ENCODE peak calls at places on chromosomes 11 and 22, in five cellular contexts. One of them, this sample, is unnamed.

GRCh38 chr11:62565100-62565802 is 8.4 kb downstream of the EEF1G start:
- DNase-seq in K562: no peak
- DNase-seq in SK-N-SH: no peak
- DNase-seq in HepG2: no peak
- DNase-seq in H1: no peak
- DNase-seq in this sample: no peak

GRCh38 chr11:65502274-65502851 is 3.5 kb downstream of the MALAT1 start:
- DNase-seq in K562: peak; percentile 22
- DNase-seq in SK-N-SH: no peak
- DNase-seq in HepG2: no peak
- DNase-seq in H1: no peak
- DNase-seq in this sample: no peak

GRCh38 chr22:46442217-46442853 is 95.1 kb downstream of the CELSR1 start:
- DNase-seq in K562: no peak
- DNase-seq in SK-N-SH: no peak
- DNase-seq in HepG2: no peak
- DNase-seq in H1: no peak
- DNase-seq in this sample: no peak

GRCh38 chr22:49784630-49784971 is 43.1 kb downstream of the BRD1 start:
- DNase-seq in K562: no peak
- DNase-seq in SK-N-SH: no peak
- DNase-seq in HepG2: no peak
- DNase-seq in H1: no peak
- DNase-seq in this sample: no peak

GRCh38 chr11:46278387-46279173 is 1.1 kb downstream of the CREB3L1 start:
- DNase-seq in K562: peak; percentile 84
- DNase-seq in SK-N-SH: peak; percentile 77
- DNase-seq in HepG2: no peak
- DNase-seq in H1: peak; percentile 92
- DNase-seq in this sample: no peak

GRCh38 chr22:38465673-38466490 is 2.0 kb upstream of the KDELR3 start:
- DNase-seq in K562: no peak
- DNase-seq in SK-N-SH: no peak
- DNase-seq in HepG2: no peak
- DNase-seq in H1: no peak
- DNase-seq in this sample: no peak

GRCh38 chr11:11769362-11769761 is 72.4 kb upstream of the USP47 start:
- DNase-seq in K562: no peak
- DNase-seq in SK-N-SH: no peak
- DNase-seq in HepG2: no peak
- DNase-seq in H1: no peak
- DNase-seq in this sample: no peak

GRCh38 chr11:112961146-112961668 is at the start of gene NCAM1:
- DNase-seq in K562: peak; percentile 32
- DNase-seq in SK-N-SH: peak; percentile 89
- DNase-seq in HepG2: peak; percentile 19
- DNase-seq in H1: peak; percentile 94
- DNase-seq in this sample: peak; percentile 67

GRCh38 chr22:20208713-20209310 is 58.0 kb upstream of the CCDC188 start:
- DNase-seq in K562: no peak
- DNase-seq in SK-N-SH: no peak
- DNase-seq in HepG2: no peak
- DNase-seq in H1: no peak
- DNase-seq in this sample: no peak

GRCh38 chr22:22400099-22400498 is 108.4 kb downstream of the ZNF280B start:
- DNase-seq in K562: no peak
- DNase-seq in SK-N-SH: no peak
- DNase-seq in HepG2: no peak
- DNase-seq in H1: no peak
- DNase-seq in this sample: no peak

DNA sequence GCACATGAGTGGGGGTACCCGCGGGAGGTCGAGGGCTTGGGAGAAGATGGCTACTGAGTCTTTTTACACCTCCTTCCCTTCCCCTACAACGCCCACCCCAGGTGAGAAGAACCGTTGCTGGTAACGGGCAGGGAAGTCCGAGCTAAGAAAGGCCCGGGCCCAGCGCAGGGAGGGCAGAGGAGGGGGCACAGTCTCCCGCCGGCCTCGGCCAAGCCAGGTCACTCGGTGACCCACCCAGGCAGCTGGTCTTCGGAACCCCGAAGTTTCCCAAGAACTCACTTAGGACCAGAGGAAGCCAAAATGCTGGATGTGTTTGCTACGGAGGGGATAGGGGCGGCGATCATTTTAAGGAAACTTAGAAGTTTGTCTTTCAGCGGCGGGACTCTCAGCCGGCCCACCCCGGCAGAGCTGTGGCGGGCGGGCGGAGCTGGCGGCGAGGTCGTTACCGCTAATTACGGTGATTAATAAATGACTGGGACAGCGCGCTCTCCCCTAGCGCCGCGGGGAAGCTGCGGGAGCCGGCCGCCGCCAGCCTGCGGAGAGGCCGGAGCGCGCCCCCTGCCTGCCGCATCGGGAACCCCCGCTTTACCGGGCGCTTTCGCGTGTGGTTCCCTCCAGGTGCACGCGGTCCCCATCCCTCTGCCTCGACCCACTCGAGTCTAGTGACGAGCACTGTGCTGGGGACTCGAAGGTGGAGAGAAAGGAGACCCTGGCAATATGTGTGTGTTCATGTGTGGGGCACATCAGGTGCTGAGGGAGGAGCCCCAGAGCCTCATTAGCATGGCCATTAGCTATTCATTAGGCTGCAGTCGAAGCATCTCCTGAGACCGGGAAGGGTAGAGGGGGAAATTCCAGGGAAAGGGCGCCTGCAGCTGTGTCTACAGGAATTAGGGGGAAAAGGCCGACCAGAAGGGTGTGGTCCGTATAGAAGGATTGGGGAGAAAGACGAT is 945 bp downstream of the ROBO3 start:
- DNase-seq in K562: peak; percentile 85
- DNase-seq in SK-N-SH: peak; percentile 91
- DNase-seq in HepG2: no peak
- DNase-seq in H1: peak; percentile 89
- DNase-seq in this sample: no peak
- TF ChIP-seq YY1 in K562: no peak
- TF ChIP-seq YY1 in SK-N-SH: no peak
- TF ChIP-seq YY1 in HepG2: no peak
- TF ChIP-seq YY1 in H1: peak; percentile 25
- TF ChIP-seq YY1 in this sample: no peak

GRCh38 chr22:32130464-32130863 is 28.6 kb downstream of the C22orf42 start:
- DNase-seq in K562: no peak
- DNase-seq in SK-N-SH: no peak
- DNase-seq in HepG2: no peak
- DNase-seq in H1: no peak
- DNase-seq in this sample: no peak
- TF ChIP-seq YY1 in K562: no peak
- TF ChIP-seq YY1 in SK-N-SH: no peak
- TF ChIP-seq YY1 in HepG2: no peak
- TF ChIP-seq YY1 in H1: no peak
- TF ChIP-seq YY1 in this sample: no peak

DNA sequence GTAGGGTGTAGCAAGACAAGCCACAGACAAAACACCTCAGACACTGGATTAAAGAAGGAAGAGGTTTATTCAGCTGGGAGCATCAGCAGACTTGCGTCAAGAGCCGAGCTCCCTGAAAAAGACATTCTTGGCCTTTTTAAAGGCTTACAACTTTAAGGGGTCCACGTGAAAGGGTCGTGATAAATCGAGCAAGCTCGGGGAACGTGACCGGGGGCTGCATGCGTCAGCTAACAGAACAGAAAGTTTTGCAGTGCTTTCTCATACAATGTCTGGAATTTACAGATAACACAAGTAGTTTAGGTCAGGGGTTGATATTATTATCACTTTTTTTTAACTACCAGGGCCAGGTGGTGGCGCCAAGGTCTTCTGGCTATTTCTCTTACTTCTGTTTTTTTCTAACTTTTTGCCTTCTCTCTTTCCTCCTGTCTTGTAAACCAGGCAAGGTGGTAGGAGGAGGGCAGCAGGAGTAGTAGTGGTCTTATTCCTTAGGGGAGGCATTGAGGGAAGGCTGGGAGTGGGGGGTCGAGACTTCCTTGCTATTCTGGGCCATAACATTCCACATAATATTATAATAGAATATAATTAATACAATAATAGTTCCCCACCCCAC is 631 bp upstream of the ALDH3B1 start:
- DNase-seq in K562: no peak
- DNase-seq in SK-N-SH: no peak
- DNase-seq in HepG2: no peak
- DNase-seq in H1: no peak
- DNase-seq in this sample: no peak
- TF ChIP-seq YY1 in K562: no peak
- TF ChIP-seq YY1 in SK-N-SH: no peak
- TF ChIP-seq YY1 in HepG2: no peak
- TF ChIP-seq YY1 in H1: no peak
- TF ChIP-seq YY1 in this sample: no peak

GRCh38 chr11:128171496-128171895 is 415.9 kb downstream of the ETS1 start:
- DNase-seq in K562: no peak
- DNase-seq in SK-N-SH: no peak
- DNase-seq in HepG2: no peak
- DNase-seq in H1: no peak
- DNase-seq in this sample: no peak

GRCh38 chr11:128174465-128175101 is 412.8 kb downstream of the ETS1 start:
- DNase-seq in K562: no peak
- DNase-seq in SK-N-SH: no peak
- DNase-seq in HepG2: no peak
- DNase-seq in H1: no peak
- DNase-seq in this sample: no peak

DNA sequence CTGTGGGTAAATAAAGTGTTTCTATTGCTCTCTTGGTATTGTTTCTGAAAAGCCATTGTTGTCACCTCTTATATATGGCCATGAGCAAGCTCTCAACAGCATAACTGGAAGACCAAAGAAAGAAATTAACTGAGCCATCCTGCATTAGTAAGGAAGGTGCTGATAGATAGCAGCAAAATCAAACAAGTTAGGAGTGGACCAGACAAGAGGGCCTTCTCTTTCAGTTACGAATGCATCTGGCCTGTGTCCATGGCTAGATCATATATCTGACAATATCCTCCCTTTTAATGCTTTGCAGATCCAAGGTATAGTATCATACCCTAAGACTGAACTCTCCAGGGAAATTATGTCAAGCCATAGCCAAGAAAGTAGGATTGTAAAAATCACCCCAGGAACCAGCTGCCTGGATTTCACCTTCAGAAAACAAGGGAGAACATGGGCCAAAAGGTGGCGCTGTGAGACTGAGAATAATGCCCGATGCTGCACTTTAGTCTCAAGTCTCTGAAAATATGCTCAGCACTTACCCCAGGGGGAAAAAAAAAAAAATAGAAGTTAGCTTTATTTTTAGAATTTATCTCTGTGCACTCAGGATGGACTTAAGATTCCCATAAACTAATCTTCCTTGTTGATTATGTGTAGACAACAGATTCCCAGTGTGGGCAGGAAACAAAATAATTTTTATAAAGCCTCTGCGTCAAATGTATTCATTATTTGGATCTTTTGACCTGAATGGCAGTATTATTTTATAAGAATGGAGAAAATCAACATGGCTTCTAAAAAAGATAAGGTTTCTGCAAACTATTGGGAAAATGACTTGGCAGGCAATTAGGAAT is 415.1 kb downstream of the ETS1 start:
- DNase-seq in K562: peak; percentile 14
- DNase-seq in SK-N-SH: peak; percentile 73
- DNase-seq in HepG2: peak; percentile 46
- DNase-seq in H1: peak; percentile 85
- DNase-seq in this sample: peak; percentile 74
- TF ChIP-seq YY1 in K562: no peak
- TF ChIP-seq YY1 in SK-N-SH: no peak
- TF ChIP-seq YY1 in HepG2: no peak
- TF ChIP-seq YY1 in H1: no peak
- TF ChIP-seq YY1 in this sample: no peak

GRCh38 chr11:78557236-78557635 is 17.4 kb downstream of the NARS2 start:
- DNase-seq in K562: no peak
- DNase-seq in SK-N-SH: no peak
- DNase-seq in HepG2: no peak
- DNase-seq in H1: no peak
- DNase-seq in this sample: no peak

GRCh38 chr11:78560066-78560597 is 14.5 kb downstream of the NARS2 start:
- DNase-seq in K562: no peak
- DNase-seq in SK-N-SH: peak; percentile 38
- DNase-seq in HepG2: no peak
- DNase-seq in H1: no peak
- DNase-seq in this sample: no peak

GRCh38 chr11:78551066-78551465 is 23.6 kb downstream of the NARS2 start:
- DNase-seq in K562: no peak
- DNase-seq in SK-N-SH: no peak
- DNase-seq in HepG2: no peak
- DNase-seq in H1: no peak
- DNase-seq in this sample: no peak

GRCh38 chr11:78560826-78561484 is 13.7 kb downstream of the NARS2 start:
- DNase-seq in K562: no peak
- DNase-seq in SK-N-SH: no peak
- DNase-seq in HepG2: peak; percentile 71
- DNase-seq in H1: no peak
- DNase-seq in this sample: no peak

GRCh38 chr11:78555592-78555991 is 19.1 kb downstream of the NARS2 start:
- DNase-seq in K562: no peak
- DNase-seq in SK-N-SH: no peak
- DNase-seq in HepG2: no peak
- DNase-seq in H1: no peak
- DNase-seq in this sample: no peak
- TF ChIP-seq YY1 in K562: no peak
- TF ChIP-seq YY1 in SK-N-SH: no peak
- TF ChIP-seq YY1 in HepG2: no peak
- TF ChIP-seq YY1 in H1: no peak
- TF ChIP-seq YY1 in this sample: no peak

GRCh38 chr11:75288846-75289760 is 48.5 kb downstream of the TPBGL start:
- DNase-seq in K562: no peak
- DNase-seq in SK-N-SH: no peak
- DNase-seq in HepG2: no peak
- DNase-seq in H1: no peak
- DNase-seq in this sample: no peak
- TF ChIP-seq YY1 in K562: no peak
- TF ChIP-seq YY1 in SK-N-SH: no peak
- TF ChIP-seq YY1 in HepG2: no peak
- TF ChIP-seq YY1 in H1: no peak
- TF ChIP-seq YY1 in this sample: no peak

GRCh38 chr11:104410336-104410735 is 246.4 kb upstream of the PDGFD start:
- DNase-seq in K562: no peak
- DNase-seq in SK-N-SH: no peak
- DNase-seq in HepG2: no peak
- DNase-seq in H1: no peak
- DNase-seq in this sample: no peak
- TF ChIP-seq YY1 in K562: no peak
- TF ChIP-seq YY1 in SK-N-SH: no peak
- TF ChIP-seq YY1 in HepG2: no peak
- TF ChIP-seq YY1 in H1: no peak
- TF ChIP-seq YY1 in this sample: no peak

This sample was measured in HCT116.